ENCODE peak calls at places on chromosomes 7 and 10, in five cellular contexts. V is activated CD8-positive, alpha-beta memory T cell treated with anti-CD3 and anti-CD28 coated beads, Interleukin-2, amount 50 U/mL, for 48 hours; P is osteocyte; A is NCI-H1417; E is breast epithelium. S is an unnamed sample.
A peak's percentile ranks its signal among the peaks of the same experiment; 100 is the strongest.

GRCh38 chr10:124367936-124368335 is 50.8 kb downstream of the OAT start:
- DNase-seq in V (no peak), P (no peak), A (no peak), E (no peak), S (no peak)

GRCh38 chr10:119253433-119254174 is 46.2 kb downstream of the GRK5 start:
- DNase-seq in V (peak; percentile 71), P (peak; percentile 93), A (no peak), E (peak; percentile 55), S (no peak)

GRCh38 chr10:7625836-7626235 is 40.9 kb downstream of the ITIH5 start:
- DNase-seq in V (no peak), P (no peak), A (no peak), E (no peak), S (no peak)

GRCh38 chr7:32605032-32605431 is 109.7 kb downstream of the AVL9 start:
- DNase-seq in V (no peak), P (no peak), A (no peak), E (no peak), S (no peak)

GRCh38 chr10:20877986-20878979 is 18.8 kb downstream of the NEBL start:
- DNase-seq in V (no peak), P (no peak), A (peak; percentile 3), E (no peak), S (no peak)

GRCh38 chr10:103448751-103449150 is 3.4 kb downstream of the CALHM2 start:
- DNase-seq in V (no peak), P (no peak), A (no peak), E (no peak), S (no peak)

GRCh38 chr7:34281260-34281659 is 375.9 kb downstream of the BMPER start:
- DNase-seq in V (no peak), P (no peak), A (no peak), E (no peak), S (no peak)

GRCh38 chr7:55641273-55641691 is 69.0 kb upstream of the VOPP1 start:
- DNase-seq in V (no peak), P (no peak), A (peak; percentile 68), E (peak; percentile 54), S (peak; percentile 84)

GRCh38 chr10:18523025-18523424 is 128.4 kb downstream of the NSUN6 start:
- DNase-seq in V (no peak), P (no peak), A (no peak), E (no peak), S (no peak)

GRCh38 chr7:94276797-94277196 is 117.9 kb upstream of the COL1A2 start:
- DNase-seq in V (no peak), P (no peak), A (peak; percentile 22), E (no peak), S (peak; percentile 9)

GRCh38 chr7:114540291-114540690 is 125.7 kb downstream of the FOXP2 start:
- DNase-seq in V (no peak), P (no peak), A (no peak), E (no peak), S (no peak)

GRCh38 chr7:47893238-47893637 is 55.0 kb downstream of the PKD1L1 start:
- DNase-seq in V (no peak), P (peak; percentile 78), A (no peak), E (no peak), S (no peak)

GRCh38 chr10:74008212-74008731 is 10.4 kb downstream of the VCL start:
- DNase-seq in V (no peak), P (no peak), A (no peak), E (no peak), S (no peak)

GRCh38 chr7:151665363-151665762 is 145.7 kb upstream of the RHEB start:
- DNase-seq in V (no peak), P (no peak), A (no peak), E (no peak), S (no peak)